ENCODE peak calls at places on chromosomes 7 and 10, in nine cellular contexts. T is neural progenitor cell, P is colonic mucosa, G is heart right ventricle, H is heart left ventricle, Q is sigmoid colon, J is H9, A is ovary, M is pancreas. S is an unnamed sample.

GRCh38 chr10:17075510-17075909 is 54.1 kb downstream of the CUBN start:
- DNase-seq in T (no peak), P (no peak), G (no peak), H (no peak), Q (no peak), J (no peak), A (no peak), M (no peak), S (no peak)

GRCh38 chr7:12965767-12966166 is 278.3 kb downstream of the ARL4A start:
- DNase-seq in T (no peak), P (no peak), G (no peak), H (no peak), Q (no peak), J (no peak), A (no peak), M (no peak), S (no peak)

GRCh38 chr10:28171468-28172235 is 131.2 kb downstream of the MPP7 start:
- DNase-seq in T (no peak), P (no peak), G (no peak), H (no peak), Q (peak; percentile 84), J (no peak), A (no peak), M (no peak), S (no peak)

GRCh38 chr7:2482725-2483451 is 6.7 kb upstream of the GRIFIN start:
- DNase-seq in T (no peak), P (no peak), G (no peak), H (peak; percentile 17), Q (no peak), J (no peak), A (no peak), M (no peak), S (no peak)

GRCh38 chr10:89421018-89421476 is 6.7 kb downstream of the IFIT5 start:
- DNase-seq in T (no peak), P (no peak), G (no peak), H (no peak), Q (no peak), J (no peak), A (no peak), M (no peak), S (no peak)

GRCh38 chr10:78365711-78366110 is 332.0 kb downstream of the RPS24 start:
- DNase-seq in T (no peak), P (no peak), G (no peak), H (no peak), Q (no peak), J (no peak), A (no peak), M (no peak), S (no peak)

GRCh38 chr7:69691327-69691726 is 93.1 kb downstream of the AUTS2 start:
- DNase-seq in T (no peak), P (no peak), G (no peak), H (no peak), Q (no peak), J (no peak), A (no peak), M (no peak), S (no peak)

GRCh38 chr10:391304-391703 is 256.0 kb downstream of the ZMYND11 start:
- DNase-seq in T (no peak), P (no peak), G (no peak), H (no peak), Q (peak; percentile 67), J (no peak), A (no peak), M (no peak), S (no peak)

GRCh38 chr7:44978511-44979366 is at the start of gene MYO1G:
- DNase-seq in T (no peak), P (peak; percentile 39), G (peak; percentile 47), H (peak; percentile 54), Q (peak; percentile 70), J (no peak), A (no peak), M (no peak), S (no peak)

GRCh38 chr10:30792025-30792424 is 162.5 kb upstream of the LYZL2 start:
- DNase-seq in T (no peak), P (no peak), G (no peak), H (no peak), Q (peak; percentile 13), J (no peak), A (no peak), M (no peak), S (no peak)

GRCh38 chr7:5406957-5407930 is 16.4 kb downstream of the TNRC18 start:
- DNase-seq in T (peak; percentile 50), P (no peak), G (no peak), H (no peak), Q (no peak), J (peak; percentile 95), A (no peak), M (no peak), S (no peak)

GRCh38 chr10:49161411-49161997 is 26.7 kb downstream of the TMEM273 start:
- DNase-seq in T (peak; percentile 49), P (no peak), G (no peak), H (no peak), Q (no peak), J (peak; percentile 42), A (no peak), M (no peak), S (no peak)

GRCh38 chr10:76122056-76122455 is 690.6 kb downstream of the LRMDA start:
- DNase-seq in T (no peak), P (no peak), G (no peak), H (no peak), Q (no peak), J (no peak), A (no peak), M (no peak), S (no peak)

GRCh38 chr7:137606061-137606674 is 240.6 kb downstream of the DGKI start:
- DNase-seq in T (peak; percentile 65), P (no peak), G (no peak), H (no peak), Q (no peak), J (no peak), A (no peak), M (no peak), S (no peak)

GRCh38 chr10:43854042-43854441 is 205.4 kb upstream of the ZNF32 start:
- DNase-seq in T (no peak), P (no peak), G (no peak), H (peak; percentile 32), Q (no peak), J (no peak), A (no peak), M (no peak), S (peak; percentile 85)

GRCh38 chr10:73744690-73744994 is 470 bp downstream of the SEC24C start:
- DNase-seq in T (peak; percentile 85), P (peak; percentile 73), G (no peak), H (no peak), Q (peak; percentile 75), J (no peak), A (no peak), M (no peak), S (no peak)

GRCh38 chr7:48112431-48113165 is 23.5 kb downstream of the UPP1 start:
- DNase-seq in T (no peak), P (no peak), G (no peak), H (no peak), Q (no peak), J (no peak), A (no peak), M (no peak), S (no peak)

GRCh38 chr10:7942311-7942710 is 112.2 kb upstream of the GATA3 start:
- DNase-seq in T (no peak), P (no peak), G (no peak), H (no peak), Q (no peak), J (no peak), A (no peak), M (no peak), S (no peak)

GRCh38 chr10:112751651-112752050 is 198.4 kb upstream of the TCF7L2 start:
- DNase-seq in T (no peak), P (no peak), G (no peak), H (no peak), Q (no peak), J (no peak), A (no peak), M (no peak), S (no peak)
- H3K4me1 ChIP-seq in T (peaks cover 38% of the 10 kb centered on the region), P (no peaks in the 10 kb centered on the region), G (no peaks in the 10 kb centered on the region), H (no peaks in the 10 kb centered on the region), Q (peaks cover 14% of the 10 kb centered on the region), J (peaks cover 2% of the 10 kb centered on the region), A (no peaks in the 10 kb centered on the region), M (peaks cover 14% of the 10 kb centered on the region), S (no peaks in the 10 kb centered on the region)

GRCh38 chr7:24868724-24869123 is 111.3 kb downstream of the OSBPL3 start:
- DNase-seq in T (no peak), P (no peak), G (no peak), H (no peak), Q (no peak), J (no peak), A (no peak), M (no peak), S (no peak)

GRCh38 chr7:24864214-24864817 is 107.1 kb upstream of the GSDME start:
- DNase-seq in T (no peak), P (no peak), G (no peak), H (no peak), Q (no peak), J (no peak), A (no peak), M (no peak), S (no peak)

GRCh38 chr7:24862461-24862860 is 105.2 kb upstream of the GSDME start:
- DNase-seq in T (no peak), P (no peak), G (no peak), H (no peak), Q (no peak), J (no peak), A (no peak), M (no peak), S (no peak)

GRCh38 chr7:24869572-24869971 is 110.4 kb downstream of the OSBPL3 start:
- DNase-seq in T (no peak), P (no peak), G (no peak), H (no peak), Q (no peak), J (no peak), A (no peak), M (no peak), S (no peak)

GRCh38 chr7:24865994-24866615 is 108.8 kb upstream of the GSDME start:
- DNase-seq in T (no peak), P (no peak), G (no peak), H (no peak), Q (no peak), J (no peak), A (no peak), M (no peak), S (no peak)
- TF ChIP-seq CTCF in T (no peak), P (no peak), G (no peak), H (no peak), Q (no peak), J (no peak), A (no peak), M (no peak), S (no peak)

DNA sequence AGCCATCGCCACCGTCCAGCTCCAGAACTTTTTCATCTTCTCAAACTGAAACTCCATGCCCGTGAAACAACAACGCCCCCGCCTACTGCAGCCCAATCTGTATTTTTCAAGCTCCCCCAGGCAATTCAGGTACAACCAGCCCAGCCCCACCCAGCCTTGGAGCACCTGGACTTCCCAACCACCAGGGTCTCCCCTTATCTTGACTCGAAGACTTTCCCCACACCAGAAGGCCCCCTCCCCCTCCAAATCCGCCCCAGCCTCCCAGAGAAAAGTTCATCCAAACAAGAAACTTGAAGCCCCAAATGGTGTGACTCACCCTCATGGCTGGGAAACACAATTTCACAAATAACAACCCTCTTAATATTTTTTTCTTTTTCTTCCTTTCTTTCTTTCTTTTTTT is 10.6 kb downstream of the ZCCHC24 start:
- DNase-seq in T (no peak), P (no peak), G (no peak), H (peak; percentile 21), Q (peak; percentile 83), J (no peak), A (peak; percentile 77), M (no peak), S (no peak)
- H3K27ac ChIP-seq in T (no peak overlapping the region), P (peak overlapping the region; percentile 71), G (peak overlapping the region; percentile 91), H (peak overlapping the region; percentile 88), Q (peak overlapping the region; percentile 98), J (no peak overlapping the region), A (peak overlapping the region; percentile 95), M (no peak overlapping the region), S (peak overlapping the region; percentile 96)

GRCh38 chr10:97682042-97682441 is 5.0 kb downstream of the AVPI1 start:
- DNase-seq in T (no peak), P (peak; percentile 56), G (no peak), H (no peak), Q (no peak), J (no peak), A (no peak), M (no peak), S (no peak)
- H3K4me1 ChIP-seq in T (peaks cover 6% of the 10 kb centered on the region), P (peaks cover 14% of the 10 kb centered on the region), G (peaks cover 32% of the 10 kb centered on the region), H (peaks cover 37% of the 10 kb centered on the region), Q (peaks cover 35% of the 10 kb centered on the region), J (no peaks in the 10 kb centered on the region), A (peaks cover 15% of the 10 kb centered on the region), M (peaks cover 29% of the 10 kb centered on the region), S (peaks cover 20% of the 10 kb centered on the region)